ENCODE peak calls at places on chromosomes 12 and 14, in four cellular contexts. L, P, M and Z are unnamed samples.

GRCh38 chr12:34401659-34402227 is 379.4 kb downstream of the ALG10 start:
- DNase-seq in P (peak; percentile 56), M (no peak), L (no peak), Z (no peak)

GRCh38 chr12:124881123-124881522 is 17.5 kb upstream of the SCARB1 start:
- DNase-seq in P (no peak), L (no peak), M (no peak), Z (no peak)

GRCh38 chr14:93014038-93015023 is 91.4 kb downstream of the CHGA start:
- DNase-seq in P (no peak), L (no peak), M (no peak), Z (no peak)

GRCh38 chr12:104457746-104458644 is 1.2 kb downstream of the CHST11 start:
- DNase-seq in M (peak; percentile 15), P (peak; percentile 66), L (peak; percentile 41), Z (no peak)

GRCh38 chr14:92240658-92241057 is 82.3 kb upstream of the SLC24A4 start:
- DNase-seq in L (no peak), P (no peak), M (no peak), Z (no peak)

GRCh38 chr14:35333797-35334743 is 41.9 kb downstream of the PSMA6 start:
- DNase-seq in M (no peak), P (no peak), L (no peak), Z (no peak)

GRCh38 chr12:105933671-105934665 is 204.8 kb downstream of the NUAK1 start:
- DNase-seq in M (peak; percentile 12), L (peak; percentile 97), P (peak; percentile 75), Z (peak; percentile 92)

GRCh38 chr14:74570696-74571095 is 41.3 kb downstream of the LTBP2 start:
- DNase-seq in M (no peak), L (no peak), P (no peak), Z (no peak)

GRCh38 chr14:99676657-99677056 is 7.4 kb upstream of the CYP46A1 start:
- DNase-seq in M (no peak), P (no peak), L (no peak), Z (no peak)

GRCh38 chr12:108214486-108214885 is 85.4 kb downstream of the WSCD2 start:
- DNase-seq in P (no peak), L (peak; percentile 27), M (peak; percentile 27), Z (no peak)

GRCh38 chr14:101072531-101072930 is 169.0 kb upstream of the RTL1 start:
- DNase-seq in P (no peak), L (no peak), M (no peak), Z (no peak)

GRCh38 chr12:84842406-84843013 is 70.1 kb downstream of the SLC6A15 start:
- DNase-seq in M (no peak), P (no peak), L (peak; percentile 74), Z (peak; percentile 9)

GRCh38 chr14:96649327-96649601 is 147.1 kb downstream of the PAPOLA start:
- DNase-seq in M (no peak), L (no peak), P (no peak), Z (no peak)

GRCh38 chr12:98594050-98594853 is 766 bp downstream of the SLC25A3 start:
- DNase-seq in L (peak; percentile 57), P (peak; percentile 77), M (peak; percentile 44), Z (no peak)

GRCh38 chr12:111434680-111435338 is 29.1 kb downstream of the SH2B3 start:
- DNase-seq in P (peak; percentile 89), L (peak; percentile 76), M (peak; percentile 76), Z (no peak)

GRCh38 chr14:91273273-91273884 is 28.9 kb upstream of the GPR68 start:
- DNase-seq in M (no peak), L (no peak), P (no peak), Z (no peak)

GRCh38 chr12:32451816-32452215 is 52.5 kb downstream of the FGD4 start:
- DNase-seq in L (no peak), P (no peak), M (no peak), Z (no peak)

GRCh38 chr12:32454866-32455265 is 55.5 kb downstream of the FGD4 start:
- DNase-seq in M (peak; percentile 24), P (no peak), L (no peak), Z (no peak)

GRCh38 chr12:32454075-32454474 is 54.7 kb downstream of the FGD4 start:
- DNase-seq in M (no peak), P (no peak), L (peak; percentile 74), Z (no peak)

GRCh38 chr12:32457251-32458025 is 58.1 kb downstream of the FGD4 start:
- DNase-seq in L (peak; percentile 41), P (no peak), M (no peak), Z (no peak)

DNA sequence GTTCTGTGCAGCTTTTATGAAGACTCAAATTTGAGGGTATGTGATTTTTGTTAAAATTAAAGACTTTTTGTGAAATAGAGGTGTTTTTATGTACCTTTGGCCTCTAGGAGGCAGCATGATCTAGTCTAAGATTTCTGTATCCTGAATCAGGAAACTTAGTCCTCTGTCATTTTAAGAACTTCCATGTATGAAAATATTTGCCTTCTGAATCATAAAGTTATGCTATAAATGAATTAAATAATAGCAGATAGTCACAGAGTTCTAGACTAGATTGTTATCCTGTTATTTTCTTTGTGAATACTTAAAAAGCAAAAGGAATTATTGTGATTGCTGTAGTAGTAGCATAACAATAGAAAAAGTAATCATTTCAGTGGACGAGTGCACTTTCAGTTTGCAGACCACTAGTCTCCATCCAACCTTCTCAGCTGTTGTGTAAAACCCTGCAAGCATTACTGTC is 56.3 kb downstream of the FGD4 start:
- DNase-seq in M (peak; percentile 71), L (peak; percentile 84), P (no peak), Z (peak; percentile 52)
- H3K4me3 ChIP-seq in M (peak overlapping the region; percentile 47), L (peak overlapping the region; percentile 13), P (peak overlapping the region; percentile 33), Z (peak overlapping the region; percentile 45)

DNA sequence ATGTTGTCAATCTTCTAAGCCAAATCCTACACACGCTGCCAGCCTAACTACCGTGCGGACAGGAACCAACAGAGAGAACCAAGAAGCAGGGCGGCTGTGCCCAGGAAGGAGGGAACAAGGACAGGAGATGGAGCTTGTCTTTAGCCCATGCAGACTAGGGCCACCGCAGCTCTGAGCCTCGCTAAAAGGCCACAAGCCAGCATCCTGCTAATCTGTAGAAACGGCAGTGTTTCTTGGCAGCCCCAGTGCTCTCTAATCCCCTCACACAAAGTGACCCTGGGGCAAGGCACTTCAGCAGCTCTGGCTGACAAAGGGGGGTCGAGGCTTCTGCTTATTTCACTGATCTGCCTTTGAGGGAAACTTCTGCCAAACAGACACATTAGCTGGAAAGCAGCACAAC is 12.7 kb downstream of the COL2A1 start:
- DNase-seq in M (no peak), P (peak; percentile 27), L (no peak), Z (no peak)
- TF ChIP-seq CTCF in M (no peak), P (no peak), L (no peak), Z (no peak)

GRCh38 chr12:114698566-114699163 is 14.7 kb upstream of the TBX3 start:
- DNase-seq in L (no peak), M (no peak), P (no peak), Z (no peak)
- H3K4me3 ChIP-seq in L (peak overlapping the region; percentile 52), M (peak overlapping the region; percentile 8), P (no peak overlapping the region), Z (peak overlapping the region; percentile 46)

GRCh38 chr12:91332305-91332704 is 149.7 kb upstream of the DCN start:
- DNase-seq in P (no peak), M (no peak), L (no peak), Z (no peak)
- TF ChIP-seq CTCF in P (no peak), M (peak; percentile 9), L (no peak), Z (no peak)

GRCh38 chr12:47705571-47706425 is at the start of gene RPAP3:
- DNase-seq in P (peak; percentile 98), L (peak; percentile 98), M (peak; percentile 97), Z (no peak)

GRCh38 chr12:47705239-47705570 is 625 bp downstream of the RPAP3 start:
- DNase-seq in M (no peak), L (no peak), P (no peak), Z (no peak)

GRCh38 chr12:47707905-47708543 is 2.2 kb upstream of the RPAP3 start:
- DNase-seq in M (no peak), P (no peak), L (no peak), Z (no peak)

GRCh38 chr12:47707355-47707754 is 1.5 kb upstream of the RPAP3 start:
- DNase-seq in M (no peak), P (no peak), L (no peak), Z (no peak)

GRCh38 chr12:47704719-47705118 is 1.1 kb downstream of the RPAP3 start:
- DNase-seq in M (no peak), P (no peak), L (no peak), Z (no peak)
- H3K4me3 ChIP-seq in M (peak overlapping the region; percentile 95), P (peak overlapping the region; percentile 100), L (peak overlapping the region; percentile 64), Z (peak overlapping the region; percentile 86)

GRCh38 chr12:120584343-120585149 is 3.3 kb upstream of the POP5 start:
- DNase-seq in L (peak; percentile 58), M (peak; percentile 31), P (peak; percentile 68), Z (no peak)
- TF ChIP-seq CTCF in L (peak; percentile 18), M (peak; percentile 20), P (no peak), Z (peak; percentile 32)